ENCODE peak calls at places on chromosomes 12 and 14, in four cellular contexts. One of them, this sample, is unnamed.

GRCh38 chr12:71164877-71165197 is 7.0 kb upstream of the TSPAN8 start:
- DNase-seq in HEK293T: no peak
- DNase-seq in neural progenitor cell: no peak
- DNase-seq in EL: no peak
- DNase-seq in this sample: no peak

GRCh38 chr12:71371132-71371531 is 68.5 kb upstream of the LGR5 start:
- DNase-seq in HEK293T: no peak
- DNase-seq in EL: no peak
- DNase-seq in neural progenitor cell: no peak
- DNase-seq in this sample: no peak

GRCh38 chr12:21962236-21962635 is 21.0 kb upstream of the ABCC9 start:
- DNase-seq in HEK293T: no peak
- DNase-seq in EL: peak
- DNase-seq in neural progenitor cell: no peak
- DNase-seq in this sample: no peak

GRCh38 chr14:96554315-96554910 is 52.2 kb downstream of the PAPOLA start:
- DNase-seq in EL: no peak
- DNase-seq in HEK293T: no peak
- DNase-seq in neural progenitor cell: no peak
- DNase-seq in this sample: no peak

GRCh38 chr12:31951008-31951407 is 8.2 kb upstream of the RESF1 start:
- DNase-seq in neural progenitor cell: no peak
- DNase-seq in HEK293T: no peak
- DNase-seq in EL: no peak
- DNase-seq in this sample: no peak

GRCh38 chr14:68685419-68686211 is 107.3 kb downstream of the ZFP36L1 start:
- DNase-seq in HEK293T: no peak
- DNase-seq in neural progenitor cell: no peak
- DNase-seq in EL: peak
- DNase-seq in this sample: no peak

GRCh38 chr12:48937170-48937569 is 11.9 kb upstream of the FKBP11 start:
- DNase-seq in neural progenitor cell: peak
- DNase-seq in HEK293T: peak
- DNase-seq in EL: no peak
- DNase-seq in this sample: peak

GRCh38 chr12:13250416-13250815 is 53.9 kb downstream of the EMP1 start:
- DNase-seq in HEK293T: no peak
- DNase-seq in EL: peak
- DNase-seq in neural progenitor cell: no peak
- DNase-seq in this sample: no peak

GRCh38 chr14:26427059-26427458 is 170.8 kb downstream of the NOVA1 start:
- DNase-seq in EL: no peak
- DNase-seq in HEK293T: no peak
- DNase-seq in neural progenitor cell: no peak
- DNase-seq in this sample: no peak

GRCh38 chr14:101072945-101073597 is 169.5 kb upstream of the RTL1 start:
- DNase-seq in EL: peak
- DNase-seq in neural progenitor cell: peak
- DNase-seq in HEK293T: peak
- DNase-seq in this sample: peak

GRCh38 chr12:116466536-116466935 is 92.6 kb upstream of the MAP1LC3B2 start:
- DNase-seq in HEK293T: no peak
- DNase-seq in neural progenitor cell: no peak
- DNase-seq in EL: peak
- DNase-seq in this sample: no peak

GRCh38 chr14:105203701-105204100 is 22.6 kb upstream of the NUDT14 start:
- DNase-seq in HEK293T: no peak
- DNase-seq in EL: no peak
- DNase-seq in neural progenitor cell: no peak
- DNase-seq in this sample: no peak

GRCh38 chr12:48925218-48925871 is at the start of gene FKBP11:
- DNase-seq in neural progenitor cell: peak
- DNase-seq in EL: peak
- DNase-seq in HEK293T: no peak
- DNase-seq in this sample: peak

GRCh38 chr14:103199141-103199540 is 75.9 kb downstream of the TNFAIP2 start:
- DNase-seq in HEK293T: no peak
- DNase-seq in EL: no peak
- DNase-seq in neural progenitor cell: no peak
- DNase-seq in this sample: no peak

GRCh38 chr12:97701901-97702300 is 239.3 kb downstream of the RMST start:
- DNase-seq in EL: no peak
- DNase-seq in neural progenitor cell: no peak
- DNase-seq in HEK293T: no peak
- DNase-seq in this sample: no peak

GRCh38 chr14:53151867-53152626 is 1.1 kb downstream of the DDHD1 start:
- DNase-seq in neural progenitor cell: peak
- DNase-seq in HEK293T: peak
- DNase-seq in EL: peak
- DNase-seq in this sample: peak

GRCh38 chr12:3192221-3192620 is 115.0 kb downstream of the TSPAN9 start:
- DNase-seq in neural progenitor cell: no peak
- DNase-seq in EL: no peak
- DNase-seq in HEK293T: no peak
- DNase-seq in this sample: no peak

GRCh38 chr12:75884465-75884985 is 147.1 kb downstream of the PHLDA1 start:
- DNase-seq in HEK293T: no peak
- DNase-seq in EL: no peak
- DNase-seq in neural progenitor cell: peak
- DNase-seq in this sample: no peak

GRCh38 chr12:24069532-24070395 is 120.3 kb upstream of the SOX5 start:
- DNase-seq in neural progenitor cell: peak
- DNase-seq in EL: no peak
- DNase-seq in HEK293T: peak
- DNase-seq in this sample: peak

GRCh38 chr14:24270537-24271133 is 762 bp downstream of the RABGGTA start:
- DNase-seq in EL: no peak
- DNase-seq in HEK293T: no peak
- DNase-seq in neural progenitor cell: no peak
- DNase-seq in this sample: no peak

GRCh38 chr14:102096569-102097188 is 9.8 kb upstream of the HSP90AA1 start:
- DNase-seq in EL: peak
- DNase-seq in HEK293T: peak
- DNase-seq in neural progenitor cell: peak
- DNase-seq in this sample: peak

GRCh38 chr12:9509464-9510166 is 98.1 kb downstream of the KLRB1 start:
- DNase-seq in HEK293T: no peak
- DNase-seq in EL: peak
- DNase-seq in neural progenitor cell: no peak
- DNase-seq in this sample: no peak

GRCh38 chr12:25553083-25553482 is at the start of gene LMNTD1:
- DNase-seq in EL: peak
- DNase-seq in neural progenitor cell: no peak
- DNase-seq in HEK293T: no peak
- DNase-seq in this sample: no peak

GRCh38 chr14:104135121-104135903 is 3.1 kb upstream of the KIF26A start:
- DNase-seq in HEK293T: peak
- DNase-seq in neural progenitor cell: peak
- DNase-seq in EL: no peak
- DNase-seq in this sample: peak

GRCh38 chr12:65930114-65930828 is 106.0 kb downstream of the HMGA2 start:
- DNase-seq in EL: no peak
- DNase-seq in neural progenitor cell: no peak
- DNase-seq in HEK293T: no peak
- DNase-seq in this sample: no peak

GRCh38 chr12:5438671-5439200 is 6.8 kb downstream of the NTF3 start:
- DNase-seq in EL: peak
- DNase-seq in HEK293T: no peak
- DNase-seq in neural progenitor cell: no peak
- DNase-seq in this sample: no peak

GRCh38 chr12:62859203-62859799 is 75.6 kb downstream of the PPM1H start:
- DNase-seq in HEK293T: no peak
- DNase-seq in EL: no peak
- DNase-seq in neural progenitor cell: no peak
- DNase-seq in this sample: no peak

GRCh38 chr14:104780513-104781030 is 15.0 kb downstream of the AKT1 start:
- DNase-seq in neural progenitor cell: no peak
- DNase-seq in EL: no peak
- DNase-seq in HEK293T: no peak
- DNase-seq in this sample: no peak

GRCh38 chr12:4116251-4117111 is 157.1 kb upstream of the CCND2 start:
- DNase-seq in neural progenitor cell: peak
- DNase-seq in HEK293T: no peak
- DNase-seq in EL: peak
- DNase-seq in this sample: no peak

GRCh38 chr12:3246253-3246652 is 169.1 kb downstream of the TSPAN9 start:
- DNase-seq in EL: no peak
- DNase-seq in neural progenitor cell: no peak
- DNase-seq in HEK293T: no peak
- DNase-seq in this sample: no peak

GRCh38 chr12:115451785-115452736 is 768.1 kb upstream of the TBX3 start:
- DNase-seq in EL: peak
- DNase-seq in neural progenitor cell: peak
- DNase-seq in HEK293T: peak
- DNase-seq in this sample: peak

GRCh38 chr14:92568621-92569479 is 55.3 kb downstream of the RIN3 start:
- DNase-seq in EL: no peak
- DNase-seq in HEK293T: no peak
- DNase-seq in neural progenitor cell: no peak
- DNase-seq in this sample: no peak

GRCh38 chr14:70289138-70289537 is 70.3 kb downstream of the COX16 start:
- DNase-seq in HEK293T: no peak
- DNase-seq in neural progenitor cell: no peak
- DNase-seq in EL: no peak
- DNase-seq in this sample: no peak

GRCh38 chr14:104527857-104528459 is 51.6 kb upstream of the C14orf180 start:
- DNase-seq in EL: no peak
- DNase-seq in HEK293T: no peak
- DNase-seq in neural progenitor cell: no peak
- DNase-seq in this sample: no peak

GRCh38 chr14:20652996-20653975 is 11.8 kb upstream of the OR6S1 start:
- DNase-seq in neural progenitor cell: peak
- DNase-seq in HEK293T: peak
- DNase-seq in EL: peak
- DNase-seq in this sample: peak